ENCODE peak calls at places on chromosomes 5 and 9, in eight cellular contexts. T, Z, X, I, G, E, K and W are unnamed samples.

GRCh38 chr5:91168859-91169258 is 214.3 kb downstream of the ARRDC3 start:
- DNase-seq in I (no peak), E (no peak), G (no peak), T (no peak), X (no peak), Z (no peak), K (no peak), W (no peak)

GRCh38 chr5:179289756-179290385 is 55.4 kb downstream of the ADAMTS2 start:
- DNase-seq in T (no peak), X (no peak), G (no peak), Z (peak; percentile 11), E (no peak), K (no peak), I (peak; percentile 27), W (no peak)

GRCh38 chr5:96756985-96757384 is 50.8 kb downstream of the ERAP1 start:
- DNase-seq in K (no peak), Z (no peak), I (no peak), T (peak; percentile 47), E (no peak), G (no peak), X (no peak), W (no peak)

GRCh38 chr9:80400624-80401230 is 829.0 kb downstream of the TLE4 start:
- DNase-seq in I (no peak), E (no peak), T (no peak), X (no peak), Z (no peak), K (no peak), G (peak; percentile 70), W (no peak)

GRCh38 chr5:120014535-120014934 is 385.2 kb downstream of the FAM170A start:
- DNase-seq in X (no peak), I (no peak), G (no peak), T (no peak), Z (no peak), E (no peak), K (no peak), W (no peak)

GRCh38 chr5:119789411-119790117 is 160.2 kb downstream of the FAM170A start:
- DNase-seq in G (no peak), K (no peak), E (no peak), I (no peak), Z (no peak), T (no peak), X (no peak), W (no peak)

GRCh38 chr5:55925181-55925580 is 69.6 kb downstream of the IL6ST start:
- DNase-seq in G (no peak), E (no peak), Z (no peak), T (no peak), I (no peak), X (no peak), K (no peak), W (no peak)

GRCh38 chr5:95935553-95936100 is 26.0 kb downstream of the ELL2 start:
- DNase-seq in X (no peak), K (no peak), E (no peak), T (no peak), G (no peak), Z (no peak), I (no peak), W (no peak)

GRCh38 chr5:36373527-36374086 is 71.9 kb upstream of the RANBP3L start:
- DNase-seq in G (no peak), E (peak; percentile 31), I (peak; percentile 89), T (no peak), X (peak; percentile 37), Z (no peak), K (peak; percentile 82), W (no peak)

GRCh38 chr9:124797343-124798103 is 20.6 kb downstream of the OLFML2A start:
- DNase-seq in I (peak; percentile 91), E (no peak), T (no peak), G (no peak), X (peak; percentile 38), Z (peak; percentile 58), K (no peak), W (no peak)

GRCh38 chr5:168669156-168669555 is 90.0 kb upstream of the PANK3 start:
- DNase-seq in X (no peak), K (no peak), E (no peak), T (no peak), G (no peak), I (no peak), Z (no peak), W (no peak)

GRCh38 chr5:143402464-143403356 is 776 bp downstream of the NR3C1 start:
- DNase-seq in K (peak; percentile 33), T (no peak), Z (peak; percentile 76), E (peak; percentile 73), G (peak; percentile 74), I (peak; percentile 85), X (peak; percentile 67), W (peak; percentile 46)

GRCh38 chr9:100425758-100426157 is 1.2 kb upstream of the MSANTD3 start:
- DNase-seq in K (peak; percentile 37), E (no peak), G (no peak), T (no peak), I (no peak), X (no peak), Z (no peak), W (no peak)

GRCh38 chr5:123819818-123820217 is 307.8 kb downstream of the CSNK1G3 start:
- DNase-seq in E (no peak), I (no peak), K (peak; percentile 78), G (no peak), Z (no peak), X (no peak), T (peak; percentile 97), W (no peak)

GRCh38 chr5:178765753-178766300 is 35.4 kb upstream of the ZNF354A start:
- DNase-seq in Z (no peak), I (peak; percentile 21), G (no peak), K (no peak), T (no peak), X (peak; percentile 11), E (no peak), W (no peak)

GRCh38 chr5:181138258-181138657 is 7.3 kb upstream of the OR2V1 start:
- DNase-seq in G (peak; percentile 62), T (no peak), X (no peak), E (no peak), Z (no peak), I (no peak), K (no peak), W (no peak)

DNA sequence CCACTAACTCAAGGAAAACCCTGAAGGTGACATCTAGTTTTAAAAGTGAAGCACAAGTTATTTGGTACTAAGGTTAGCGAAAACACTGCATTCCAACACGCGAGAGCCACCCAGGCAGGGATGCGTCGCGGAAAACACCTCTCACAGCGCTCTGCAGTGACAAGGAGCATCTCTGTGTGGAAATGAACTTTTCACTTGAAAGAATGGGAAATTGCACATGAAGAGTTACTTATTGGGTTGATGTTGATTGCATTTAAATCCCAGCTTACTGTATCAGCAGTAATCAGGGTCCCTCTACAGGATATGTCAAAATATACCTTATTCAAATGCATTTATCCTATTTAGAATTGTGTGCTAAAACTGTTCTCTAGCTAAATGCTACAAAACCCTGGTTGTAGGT is 144.4 kb downstream of the BNC2 start:
- DNase-seq in E (no peak), X (no peak), I (no peak), K (peak; percentile 40), Z (no peak), T (no peak), G (peak; percentile 53), W (no peak)
- TF ChIP-seq CTCF in E (no peak), X (no peak), I (no peak), K (peak; percentile 58), Z (peak; percentile 11), T (peak; percentile 32), G (no peak), W (no peak)

GRCh38 chr5:167565555-167565954 is 725.9 kb upstream of the WWC1 start:
- DNase-seq in T (no peak), Z (no peak), E (no peak), I (no peak), X (no peak), G (peak; percentile 60), K (peak; percentile 24), W (no peak)
- TF ChIP-seq CTCF in T (peak; percentile 44), Z (no peak), E (no peak), I (no peak), X (no peak), G (peak; percentile 58), K (peak; percentile 49), W (no peak)

GRCh38 chr5:34905564-34905963 is 9.7 kb downstream of the RAD1 start:
- DNase-seq in T (no peak), K (peak; percentile 37), E (no peak), G (peak; percentile 46), X (no peak), Z (no peak), I (no peak), W (no peak)
- TF ChIP-seq CTCF in T (peak; percentile 64), K (peak; percentile 75), E (peak; percentile 36), G (peak; percentile 71), X (no peak), Z (no peak), I (no peak), W (no peak)

DNA sequence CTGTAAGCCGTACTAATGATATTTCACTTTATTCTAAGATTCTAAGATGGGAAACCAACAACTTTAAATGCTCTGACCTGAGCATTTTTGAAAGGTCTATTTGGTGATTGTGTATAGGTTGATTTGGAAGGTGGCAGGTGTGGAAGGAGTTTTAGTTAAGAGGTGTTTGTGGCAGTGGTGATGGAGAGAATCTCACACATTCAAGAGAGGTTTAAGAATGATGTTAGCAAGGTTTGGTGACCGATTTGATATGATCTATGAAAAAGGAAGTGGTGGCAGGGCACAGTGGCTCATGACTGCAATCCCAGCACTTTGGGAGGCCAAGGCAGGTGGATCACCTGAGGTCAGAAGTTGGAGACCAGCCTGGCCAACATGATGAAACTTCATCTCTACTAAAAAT is 319.2 kb upstream of the CD180 start:
- DNase-seq in T (no peak), Z (no peak), G (no peak), I (no peak), K (no peak), X (no peak), E (no peak), W (no peak)
- TF ChIP-seq CTCF in T (no peak), Z (no peak), G (no peak), I (no peak), K (no peak), X (no peak), E (no peak), W (no peak)